ENCODE peak calls at places on chromosomes 11 and 22, in five cellular contexts. I, J, Y, Q and P are unnamed samples. For H3K4me1, the result is how much of the 10 kb centered on the place peaks cover.

GRCh38 chr11:765802-766091 is 11.5 kb downstream of the GATD1 start:
- DNase-seq in Y (no peak), Q (no peak), I (no peak), J (no peak), P (no peak)

GRCh38 chr22:24954114-24954463 is 1.6 kb downstream of the KIAA1671 start:
- DNase-seq in Y (no peak), J (no peak), I (no peak), Q (no peak), P (no peak)

GRCh38 chr11:133081730-133082452 is 450.4 kb downstream of the OPCML start:
- DNase-seq in Y (no peak), J (no peak), Q (no peak), I (no peak), P (no peak)

GRCh38 chr22:43953988-43954771 is 1.1 kb upstream of the SAMM50 start:
- DNase-seq in Q (no peak), J (no peak), I (no peak), Y (no peak), P (no peak)

GRCh38 chr22:17106785-17107546 is 14.2 kb downstream of the TMEM121B start:
- DNase-seq in I (no peak), Q (no peak), Y (no peak), J (no peak), P (no peak)

GRCh38 chr11:69909561-69910518 is 90.6 kb upstream of the FGF3 start:
- DNase-seq in Y (no peak), I (no peak), Q (no peak), J (no peak), P (no peak)

GRCh38 chr11:93219440-93219839 is 21.6 kb upstream of the SLC36A4 start:
- DNase-seq in Q (no peak), Y (no peak), J (no peak), I (no peak), P (no peak)

GRCh38 chr22:44386386-44387035 is 73.8 kb upstream of the SHISAL1 start:
- DNase-seq in Y (no peak), Q (no peak), I (no peak), J (no peak), P (no peak)

GRCh38 chr11:44790211-44790610 is 63.4 kb downstream of the TSPAN18 start:
- DNase-seq in J (no peak), Y (no peak), I (no peak), Q (no peak), P (no peak)

GRCh38 chr11:117052196-117053149 is 45.8 kb downstream of the SIK3 start:
- DNase-seq in J (no peak), Y (no peak), I (no peak), Q (no peak), P (no peak)
- H3K27ac ChIP-seq in J (no peak), Y (no peak), I (no peak), Q (no peak), P (no peak)

DNA sequence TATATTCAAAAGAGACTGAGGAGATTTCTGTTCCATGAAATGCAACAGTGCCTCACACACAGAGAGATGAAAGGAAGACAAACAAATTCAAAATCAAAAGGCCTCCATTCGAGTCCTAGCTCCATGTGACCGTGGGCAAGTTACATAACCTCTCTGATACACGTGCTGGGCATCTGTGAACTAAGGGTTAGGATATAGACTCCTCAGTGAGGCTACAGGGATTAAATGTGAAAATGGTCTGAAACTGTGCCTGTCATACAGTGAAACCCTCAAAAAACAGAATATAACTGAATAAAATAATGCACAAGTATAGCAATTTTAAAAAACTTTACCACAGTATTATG is 111.8 kb upstream of the MTMR2 start:
- DNase-seq in Y (no peak), Q (no peak), J (no peak), I (no peak), P (no peak)
- H3K4me1 ChIP-seq in Y (under half), Q (under half), J (under half), I (under half), P (under half)

GRCh38 chr22:22878801-22879674 is 8.6 kb upstream of the IGLL5 start:
- DNase-seq in Y (no peak), Q (no peak), I (no peak), J (no peak), P (no peak)

GRCh38 chr22:22881116-22882032 is 6.2 kb upstream of the IGLL5 start:
- DNase-seq in I (no peak), Y (peak), J (no peak), Q (no peak), P (no peak)

GRCh38 chr22:22879675-22880029 is 8.0 kb upstream of the IGLL5 start:
- DNase-seq in Q (no peak), I (no peak), J (no peak), Y (no peak), P (no peak)

GRCh38 chr22:22882033-22882717 is 5.4 kb upstream of the IGLL5 start:
- DNase-seq in I (no peak), J (no peak), Y (no peak), Q (no peak), P (no peak)

GRCh38 chr22:22880645-22881044 is 7.0 kb upstream of the IGLL5 start:
- DNase-seq in I (no peak), J (no peak), Y (no peak), Q (no peak), P (no peak)
- H3K27ac ChIP-seq in I (no peak), J (no peak), Y (no peak), Q (no peak), P (no peak)

GRCh38 chr11:68372114-68372513 is 59.7 kb downstream of the LRP5 start:
- DNase-seq in Y (no peak), Q (peak), I (no peak), J (no peak), P (no peak)
- H3K4me1 ChIP-seq in Y (under half), Q (half or more), I (half or more), J (under half), P (under half)